ENCODE peak calls at places on chromosome 19, in four cellular contexts. One of them, this sample, is unnamed.

GRCh38 chr19:4776436-4777205 is 14.9 kb upstream of the FEM1A start:
- DNase-seq in SK-N-SH: peak
- DNase-seq in HepG2: no peak
- DNase-seq in HCT116: no peak
- DNase-seq in this sample: no peak

GRCh38 chr19:18322318-18322758 is 538 bp downstream of the LSM4 start:
- DNase-seq in SK-N-SH: peak
- DNase-seq in HepG2: peak
- DNase-seq in HCT116: no peak
- DNase-seq in this sample: peak

GRCh38 chr19:43425567-43426392 is 11.1 kb downstream of the TEX101 start:
- DNase-seq in SK-N-SH: no peak
- DNase-seq in HepG2: no peak
- DNase-seq in HCT116: peak
- DNase-seq in this sample: peak

GRCh38 chr19:53157601-53158000 is 1.3 kb downstream of the ZNF347 start:
- DNase-seq in HepG2: no peak
- DNase-seq in SK-N-SH: peak
- DNase-seq in HCT116: no peak
- DNase-seq in this sample: peak

GRCh38 chr19:4115050-4115817 is 8.7 kb downstream of the MAP2K2 start:
- DNase-seq in SK-N-SH: peak
- DNase-seq in HCT116: no peak
- DNase-seq in HepG2: no peak
- DNase-seq in this sample: no peak

GRCh38 chr19:29467824-29468401 is 57.9 kb upstream of the VSTM2B start:
- DNase-seq in HCT116: peak
- DNase-seq in HepG2: peak
- DNase-seq in SK-N-SH: peak
- DNase-seq in this sample: peak

GRCh38 chr19:48836089-48837017 is at the start of gene HSD17B14:
- DNase-seq in HCT116: no peak
- DNase-seq in SK-N-SH: peak
- DNase-seq in HepG2: no peak
- DNase-seq in this sample: no peak

GRCh38 chr19:50384685-50385535 is 763 bp downstream of the POLD1 start:
- DNase-seq in HCT116: no peak
- DNase-seq in SK-N-SH: peak
- DNase-seq in HepG2: no peak
- DNase-seq in this sample: no peak

GRCh38 chr19:4556574-4557185 is 2.8 kb downstream of the SEMA6B start:
- DNase-seq in HepG2: no peak
- DNase-seq in SK-N-SH: peak
- DNase-seq in HCT116: peak
- DNase-seq in this sample: peak

GRCh38 chr19:440391-441212 is 20.2 kb downstream of the SHC2 start:
- DNase-seq in HepG2: no peak
- DNase-seq in HCT116: no peak
- DNase-seq in SK-N-SH: no peak
- DNase-seq in this sample: no peak

GRCh38 chr19:38247734-38248268 is 8.4 kb downstream of the PPP1R14A start:
- DNase-seq in HepG2: peak
- DNase-seq in HCT116: no peak
- DNase-seq in SK-N-SH: no peak
- DNase-seq in this sample: no peak

GRCh38 chr19:43692882-43693281 is 22.9 kb upstream of the PLAUR start:
- DNase-seq in SK-N-SH: no peak
- DNase-seq in HepG2: no peak
- DNase-seq in HCT116: no peak
- DNase-seq in this sample: no peak

GRCh38 chr19:45215391-45216191 is 29.6 kb downstream of the EXOC3L2 start:
- DNase-seq in HCT116: no peak
- DNase-seq in SK-N-SH: peak
- DNase-seq in HepG2: no peak
- DNase-seq in this sample: no peak

GRCh38 chr19:51837145-51837544 is 42.2 kb downstream of the FPR3 start:
- DNase-seq in SK-N-SH: no peak
- DNase-seq in HepG2: no peak
- DNase-seq in HCT116: no peak
- DNase-seq in this sample: no peak

GRCh38 chr19:20503536-20503935 is 62.0 kb downstream of the ZNF737 start:
- DNase-seq in SK-N-SH: no peak
- DNase-seq in HepG2: no peak
- DNase-seq in HCT116: no peak
- DNase-seq in this sample: no peak

GRCh38 chr19:5093297-5093858 is 124.5 kb downstream of the KDM4B start:
- DNase-seq in HepG2: no peak
- DNase-seq in HCT116: no peak
- DNase-seq in SK-N-SH: no peak
- DNase-seq in this sample: no peak

DNA sequence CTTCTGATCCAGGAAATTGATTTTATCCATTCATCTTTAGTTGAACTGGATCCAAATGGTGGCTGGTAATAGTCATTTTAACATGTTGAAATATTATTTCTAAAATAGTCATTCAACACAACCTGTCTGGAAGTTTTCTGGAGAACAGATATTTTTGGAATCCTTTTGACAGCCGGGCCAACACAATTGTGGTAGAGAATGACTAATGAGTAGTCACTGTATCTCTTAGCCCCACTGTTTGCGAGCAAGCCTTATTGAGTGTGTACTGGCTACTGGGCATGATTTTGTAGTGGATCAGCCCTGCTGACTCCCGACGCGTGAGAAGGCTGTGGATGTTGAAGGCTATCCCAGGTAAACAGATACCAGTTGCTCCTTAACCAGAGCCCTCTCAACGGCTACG is 383.4 kb downstream of the ZNF536 start:
- DNase-seq in HepG2: no peak
- DNase-seq in SK-N-SH: no peak
- DNase-seq in HCT116: no peak
- DNase-seq in this sample: no peak
- TF ChIP-seq JUND in HepG2: no peak
- TF ChIP-seq JUND in SK-N-SH: no peak
- TF ChIP-seq JUND in HCT116: no peak
- TF ChIP-seq JUND in this sample: no peak

GRCh38 chr19:28396259-28396940 is 816.6 kb downstream of the UQCRFS1 start:
- DNase-seq in HCT116: no peak
- DNase-seq in SK-N-SH: no peak
- DNase-seq in HepG2: no peak
- DNase-seq in this sample: peak
- TF ChIP-seq JUND in HCT116: no peak
- TF ChIP-seq JUND in SK-N-SH: no peak
- TF ChIP-seq JUND in HepG2: no peak
- TF ChIP-seq JUND in this sample: no peak

GRCh38 chr19:33552191-33552927 is 30.8 kb upstream of the PEPD start:
- DNase-seq in HepG2: no peak
- DNase-seq in SK-N-SH: no peak
- DNase-seq in HCT116: no peak
- DNase-seq in this sample: no peak
- TF ChIP-seq JUND in HepG2: no peak
- TF ChIP-seq JUND in SK-N-SH: no peak
- TF ChIP-seq JUND in HCT116: no peak
- TF ChIP-seq JUND in this sample: no peak

GRCh38 chr19:33809960-33810359 is 13.3 kb downstream of the KCTD15 start:
- DNase-seq in HCT116: no peak
- DNase-seq in SK-N-SH: no peak
- DNase-seq in HepG2: no peak
- DNase-seq in this sample: no peak
- TF ChIP-seq JUND in HCT116: no peak
- TF ChIP-seq JUND in SK-N-SH: no peak
- TF ChIP-seq JUND in HepG2: no peak
- TF ChIP-seq JUND in this sample: no peak

DNA sequence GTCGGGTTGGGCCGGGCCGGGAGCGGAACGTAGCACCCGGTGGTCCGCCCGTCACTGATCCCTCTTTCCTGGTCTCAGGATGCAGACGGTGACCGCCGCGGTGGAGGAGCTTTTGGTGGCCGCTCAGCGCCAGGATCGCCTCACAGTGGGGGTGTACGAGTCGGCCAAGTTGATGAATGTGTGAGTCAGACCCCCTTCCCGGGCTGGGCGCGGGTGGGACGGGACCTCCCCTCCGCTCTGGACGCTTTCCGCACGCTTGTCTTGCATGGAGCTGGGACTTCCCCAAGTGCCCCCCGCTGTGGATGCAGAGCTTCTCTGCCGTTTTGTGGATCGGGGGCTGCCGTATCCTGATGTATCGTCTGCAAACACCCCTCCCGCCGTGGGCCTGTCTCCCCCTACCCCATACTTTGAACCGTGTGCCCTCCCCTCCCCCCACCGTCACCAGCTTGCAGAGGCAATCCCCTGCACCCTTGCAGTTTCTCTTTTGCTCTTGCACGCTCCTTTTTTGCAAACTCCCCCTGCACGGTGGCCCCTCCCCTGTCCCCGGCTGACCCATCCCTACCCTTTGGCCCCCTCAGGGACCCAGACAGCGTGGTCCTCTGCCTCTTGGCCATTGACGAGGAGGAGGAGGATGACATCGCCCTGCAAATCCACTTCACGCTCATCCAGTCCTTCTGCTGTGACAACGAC is 669 bp downstream of the GADD45B start:
- DNase-seq in SK-N-SH: peak
- DNase-seq in HepG2: no peak
- DNase-seq in HCT116: no peak
- DNase-seq in this sample: no peak
- TF ChIP-seq JUND in SK-N-SH: no peak
- TF ChIP-seq JUND in HepG2: no peak
- TF ChIP-seq JUND in HCT116: no peak
- TF ChIP-seq JUND in this sample: no peak

GRCh38 chr19:13155472-13156284 is 5.5 kb downstream of the IER2 start:
- DNase-seq in HCT116: no peak
- DNase-seq in HepG2: peak
- DNase-seq in SK-N-SH: peak
- DNase-seq in this sample: peak
- TF ChIP-seq JUND in HCT116: no peak
- TF ChIP-seq JUND in HepG2: no peak
- TF ChIP-seq JUND in SK-N-SH: no peak
- TF ChIP-seq JUND in this sample: no peak

DNA sequence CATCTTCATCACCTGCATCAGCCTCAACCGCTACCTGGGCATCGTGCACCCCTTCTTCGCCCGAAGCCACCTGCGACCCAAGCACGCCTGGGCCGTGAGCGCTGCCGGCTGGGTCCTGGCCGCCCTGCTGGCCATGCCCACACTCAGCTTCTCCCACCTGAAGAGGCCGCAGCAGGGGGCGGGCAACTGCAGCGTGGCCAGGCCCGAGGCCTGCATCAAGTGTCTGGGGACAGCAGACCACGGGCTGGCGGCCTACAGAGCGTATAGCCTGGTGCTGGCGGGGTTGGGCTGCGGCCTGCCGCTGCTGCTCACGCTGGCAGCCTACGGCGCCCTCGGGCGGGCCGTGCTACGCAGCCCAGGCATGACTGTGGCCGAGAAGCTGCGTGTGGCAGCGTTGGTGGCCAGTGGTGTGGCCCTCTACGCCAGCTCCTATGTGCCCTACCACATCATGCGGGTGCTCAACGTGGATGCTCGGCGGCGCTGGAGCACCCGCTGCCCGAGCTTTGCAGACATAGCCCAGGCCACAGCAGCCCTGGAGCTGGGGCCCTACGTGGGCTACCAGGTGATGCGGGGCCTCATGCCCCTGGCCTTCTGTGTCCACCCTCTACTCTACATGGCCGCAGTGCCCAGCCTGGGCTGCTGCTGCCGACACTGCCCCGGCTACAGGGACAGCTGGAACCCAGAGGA is 2.6 kb downstream of the P2RY11 start:
- DNase-seq in HepG2: no peak
- DNase-seq in SK-N-SH: peak
- DNase-seq in HCT116: no peak
- DNase-seq in this sample: no peak
- TF ChIP-seq JUND in HepG2: no peak
- TF ChIP-seq JUND in SK-N-SH: no peak
- TF ChIP-seq JUND in HCT116: no peak
- TF ChIP-seq JUND in this sample: no peak

GRCh38 chr19:41436664-41436951 is 3.1 kb downstream of the DMAC2 start:
- DNase-seq in HCT116: no peak
- DNase-seq in HepG2: no peak
- DNase-seq in SK-N-SH: no peak
- DNase-seq in this sample: no peak
- TF ChIP-seq JUND in HCT116: no peak
- TF ChIP-seq JUND in HepG2: no peak
- TF ChIP-seq JUND in SK-N-SH: no peak
- TF ChIP-seq JUND in this sample: no peak

DNA sequence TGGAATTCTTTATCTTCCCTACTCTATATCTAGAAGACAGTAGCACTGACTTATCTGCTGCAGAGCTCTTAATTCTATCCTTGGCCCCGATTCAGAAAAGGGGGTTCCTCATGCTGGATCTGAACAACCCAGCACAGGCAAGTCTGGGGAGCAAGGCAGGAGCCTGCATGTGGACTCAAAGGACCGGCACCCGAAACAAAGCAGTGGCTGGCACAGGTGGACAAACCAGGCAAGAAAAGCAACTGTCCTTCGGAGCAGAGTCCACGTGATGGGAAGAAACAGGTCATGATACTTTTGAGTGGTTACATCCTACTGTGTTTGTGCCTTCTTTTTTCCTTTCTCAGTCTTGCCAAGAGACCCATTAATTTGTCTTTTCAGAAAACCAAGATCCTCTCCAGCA is 38.3 kb downstream of the GPR42 start:
- DNase-seq in HCT116: no peak
- DNase-seq in SK-N-SH: no peak
- DNase-seq in HepG2: no peak
- DNase-seq in this sample: no peak
- TF ChIP-seq JUND in HCT116: no peak
- TF ChIP-seq JUND in SK-N-SH: no peak
- TF ChIP-seq JUND in HepG2: no peak
- TF ChIP-seq JUND in this sample: no peak